ENCODE peak calls at places on chromosomes 4 and X, in seven cellular contexts. D is endothelial cell of umbilical vein; X is IMR-90; C is fibroblast of mammary gland; I is A549; E is bronchial epithelial cell; O is CD8-positive, alpha-beta T cell. R is an unnamed sample.

GRCh38 chr4:110019153-110019552 is 106.5 kb downstream of the EGF start:
- DNase-seq in I (no peak), E (no peak), X (no peak), C (no peak), O (no peak), D (no peak), R (no peak)

GRCh38 chr4:128844931-128845330 is 35.4 kb downstream of the JADE1 start:
- DNase-seq in E (no peak), X (no peak), I (no peak), O (no peak), D (no peak), C (no peak), R (no peak)

GRCh38 chr4:79869597-79870336 is 203.3 kb downstream of the ANTXR2 start:
- DNase-seq in C (no peak), X (no peak), D (no peak), E (no peak), I (no peak), O (no peak), R (no peak)

GRCh38 chr4:85358831-85359230 is 116.1 kb upstream of the ARHGAP24 start:
- DNase-seq in I (no peak), E (peak), D (no peak), O (no peak), C (no peak), X (no peak), R (no peak)

GRCh38 chr4:156293657-156294297 is 340.1 kb upstream of the CTSO start:
- DNase-seq in D (peak), O (no peak), C (peak), E (peak), I (peak), X (peak), R (peak)

GRCh38 chr4:48963042-48963679 is 22.9 kb upstream of the CWH43 start:
- DNase-seq in O (peak), C (peak), X (peak), I (peak), E (peak), D (peak), R (peak)

GRCh38 chrX:55057691-55058249 is 17.1 kb upstream of the PAGE2B start:
- DNase-seq in D (peak), E (peak), I (peak), X (peak), C (peak), O (no peak), R (peak)

GRCh38 chrX:40104649-40105015 is 6.9 kb upstream of the BCOR start:
- DNase-seq in I (no peak), D (peak), E (no peak), O (no peak), X (peak), C (peak), R (peak)

GRCh38 chr4:141463678-141464077 is 172.7 kb upstream of the IL15 start:
- DNase-seq in X (peak), C (no peak), I (no peak), O (no peak), E (peak), D (no peak), R (no peak)

GRCh38 chr4:41575207-41575606 is 37.2 kb downstream of the LIMCH1 start:
- DNase-seq in E (peak), D (no peak), O (no peak), X (no peak), I (no peak), C (peak), R (no peak)

GRCh38 chr4:159455675-159456235 is 352.9 kb downstream of the RAPGEF2 start:
- DNase-seq in E (peak), C (peak), O (no peak), I (peak), D (peak), X (peak), R (peak)

GRCh38 chr4:152032722-152033131 is 271.9 kb upstream of the GATB start:
- DNase-seq in X (peak), O (no peak), E (peak), D (no peak), C (peak), I (no peak), R (peak)

GRCh38 chrX:16633754-16634153 is 16.2 kb upstream of the S100G start:
- DNase-seq in X (peak), D (peak), O (no peak), C (peak), I (no peak), E (no peak), R (peak)

GRCh38 chr4:78612398-78613005 is 60.9 kb downstream of the ANXA3 start:
- DNase-seq in E (peak), C (peak), I (peak), X (peak), O (no peak), D (peak), R (peak)

GRCh38 chrX:121851033-121851432 is 803.6 kb downstream of the GLUD2 start:
- DNase-seq in O (no peak), C (peak), D (no peak), I (no peak), X (no peak), E (peak), R (peak)

GRCh38 chr4:35934370-35934981 is 309.8 kb downstream of the ARAP2 start:
- DNase-seq in I (peak), E (peak), X (peak), O (no peak), C (peak), D (peak), R (peak)

GRCh38 chr4:69800599-69800998 is 40.2 kb upstream of the SULT1B1 start:
- DNase-seq in X (no peak), E (peak), C (peak), D (peak), I (no peak), O (no peak), R (peak)

GRCh38 chr4:156560701-156561100 is 410.9 kb downstream of the PDGFC start:
- DNase-seq in C (peak), O (no peak), I (no peak), D (no peak), X (peak), E (peak), R (peak)

GRCh38 chrX:149571770-149572169 is 15.5 kb downstream of the MAGEA9B start:
- DNase-seq in X (no peak), O (no peak), E (no peak), C (no peak), D (no peak), I (no peak), R (no peak)

GRCh38 chr4:74838746-74839370 is 44.5 kb upstream of the BTC start:
- DNase-seq in C (peak), O (no peak), E (peak), X (peak), D (no peak), I (peak), R (peak)

GRCh38 chr4:112735474-112735951 is 98.6 kb downstream of the LARP7 start:
- DNase-seq in C (no peak), I (no peak), E (peak), D (no peak), X (no peak), O (no peak), R (no peak)

GRCh38 chr4:100017627-100018310 is 67.7 kb upstream of the H2AZ1 start:
- DNase-seq in D (no peak), O (no peak), X (peak), E (peak), I (peak), C (peak), R (no peak)

GRCh38 chrX:53831662-53832635 is 145.4 kb upstream of the HUWE1 start:
- DNase-seq in D (peak), O (peak), E (peak), X (peak), I (peak), C (peak), R (peak)

GRCh38 chr4:181437895-181438294 is 805.3 kb upstream of the TENM3 start:
- DNase-seq in I (no peak), X (no peak), C (no peak), O (no peak), E (no peak), D (no peak), R (no peak)

GRCh38 chr4:168978001-168978700 is 31.9 kb downstream of the CBR4 start:
- DNase-seq in E (peak), D (no peak), O (no peak), X (peak), C (peak), I (no peak), R (peak)
- H3K4me3 ChIP-seq in E (no peak), D (no peak), O (no peak), X (no peak), C (no peak), I (no peak), R (no peak)

GRCh38 chrX:104270212-104270611 is 15.5 kb upstream of the ESX1 start:
- DNase-seq in E (no peak), I (no peak), O (no peak), X (no peak), C (no peak), D (no peak), R (no peak)
- TF ChIP-seq CTCF in E (no peak), I (no peak), O (no peak), X (no peak), C (no peak), D (no peak), R (no peak)

GRCh38 chr4:139852612-139853269 is 187.1 kb downstream of the MGST2 start:
- DNase-seq in D (no peak), I (no peak), C (peak), X (no peak), O (no peak), E (peak), R (peak)
- H3K4me3 ChIP-seq in D (no peak), I (no peak), C (no peak), X (no peak), O (no peak), E (no peak), R (no peak)

DNA sequence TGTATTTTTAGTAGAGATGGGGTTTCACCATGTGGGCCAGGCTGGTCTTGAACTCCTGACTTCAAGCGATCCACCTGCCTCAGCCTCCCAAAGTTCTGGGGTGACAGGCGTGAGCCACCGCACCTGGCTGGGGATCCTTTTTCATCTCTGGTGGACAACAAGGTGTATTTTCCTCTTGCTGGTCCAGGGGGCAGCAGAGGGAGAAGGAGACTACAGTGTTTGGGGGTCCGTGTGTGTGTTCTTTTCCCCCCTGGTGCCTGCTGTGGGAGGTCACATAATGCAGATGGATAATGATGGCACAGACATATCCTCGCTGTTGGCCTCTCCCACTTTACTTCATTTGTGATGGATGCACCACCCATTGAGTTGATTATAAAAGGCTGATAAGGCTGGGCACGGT is 39.0 kb upstream of the CD99 start:
- DNase-seq in C (no peak), D (no peak), E (no peak), O (no peak), I (peak), X (no peak), R (no peak)
- TF ChIP-seq CTCF in C (peak), D (peak), E (no peak), O (no peak), I (no peak), X (peak), R (peak)

GRCh38 chr4:53529025-53529424 is 62.3 kb downstream of the LNX1 start:
- DNase-seq in C (no peak), D (no peak), X (no peak), I (no peak), E (no peak), O (no peak), R (no peak)

GRCh38 chr4:53535567-53535966 is 55.7 kb downstream of the LNX1 start:
- DNase-seq in C (no peak), X (no peak), I (no peak), E (no peak), O (no peak), D (no peak), R (no peak)

GRCh38 chr4:53532521-53532920 is 58.8 kb downstream of the LNX1 start:
- DNase-seq in E (no peak), O (no peak), I (no peak), C (no peak), X (peak), D (no peak), R (peak)

GRCh38 chr4:53534684-53535083 is 56.6 kb downstream of the LNX1 start:
- DNase-seq in I (no peak), O (no peak), E (no peak), C (no peak), D (no peak), X (no peak), R (no peak)

GRCh38 chr4:53531695-53532224 is 59.5 kb downstream of the LNX1 start:
- DNase-seq in I (no peak), D (no peak), O (no peak), X (peak), E (no peak), C (no peak), R (no peak)
- H3K4me3 ChIP-seq in I (no peak), D (no peak), O (no peak), X (no peak), E (no peak), C (no peak), R (no peak)

GRCh38 chr4:183257808-183258207 is 62.3 kb downstream of the CLDN22 start:
- DNase-seq in E (no peak), O (no peak), I (no peak), X (no peak), C (no peak), D (no peak), R (no peak)
- TF ChIP-seq CTCF in E (no peak), O (no peak), I (no peak), X (no peak), C (no peak), D (no peak), R (no peak)